ENCODE peak calls at places on chromosomes 12 and 14, in four cellular contexts. B, V, F and E are unnamed samples.
A peak's percentile ranks its signal among the peaks of the same experiment; 100 is the strongest.

GRCh38 chr12:49888461-49889151 is 15.1 kb downstream of the FAIM2 start:
- DNase-seq in B (no peak), V (no peak), F (no peak), E (no peak)

GRCh38 chr14:103126873-103127304 is 3.6 kb downstream of the TNFAIP2 start:
- DNase-seq in B (peak; percentile 66), V (peak; percentile 46), F (no peak), E (no peak)

GRCh38 chr12:93783827-93784226 is 106.7 kb downstream of the CRADD start:
- DNase-seq in B (no peak), V (peak; percentile 19), F (no peak), E (no peak)

GRCh38 chr12:19005257-19005801 is 124.2 kb upstream of the PLEKHA5 start:
- DNase-seq in B (no peak), V (no peak), F (no peak), E (no peak)

GRCh38 chr14:73521229-73521628 is 15.7 kb upstream of the ACOT1 start:
- DNase-seq in B (no peak), V (no peak), F (no peak), E (no peak)

GRCh38 chr14:95527392-95528002 is 7.4 kb upstream of the GLRX5 start:
- DNase-seq in B (peak; percentile 96), V (peak; percentile 95), F (peak; percentile 67), E (peak; percentile 61)

GRCh38 chr12:15404485-15404884 is 82.2 kb downstream of the PTPRO start:
- DNase-seq in B (no peak), V (peak; percentile 50), F (peak; percentile 27), E (peak; percentile 35)

GRCh38 chr12:95215925-95216324 is 1.3 kb downstream of the FGD6 start:
- DNase-seq in B (peak; percentile 86), V (peak; percentile 23), F (peak; percentile 48), E (peak; percentile 57)

GRCh38 chr12:59742831-59743230 is 147.0 kb downstream of the SLC16A7 start:
- DNase-seq in B (peak; percentile 69), V (peak; percentile 73), F (peak; percentile 62), E (peak; percentile 31)

GRCh38 chr12:50222275-50222783 is 55.2 kb upstream of the CERS5 start:
- DNase-seq in B (peak; percentile 96), V (peak; percentile 92), F (peak; percentile 86), E (peak; percentile 94)

GRCh38 chr12:40192704-40193255 is 32.0 kb upstream of the LRRK2 start:
- DNase-seq in B (no peak), V (no peak), F (no peak), E (no peak)

GRCh38 chr12:64412458-64412857 is 8.3 kb downstream of the XPOT start:
- DNase-seq in B (no peak), V (no peak), F (no peak), E (no peak)

GRCh38 chr14:95033851-95034622 is 123.3 kb downstream of the DICER1 start:
- DNase-seq in B (no peak), V (no peak), F (no peak), E (no peak)

GRCh38 chr14:71607056-71607455 is 325.2 kb upstream of the RGS6 start:
- DNase-seq in B (no peak), V (no peak), F (no peak), E (no peak)

GRCh38 chr14:65228436-65228835 is 126.1 kb upstream of the MAX start:
- DNase-seq in B (no peak), V (no peak), F (no peak), E (peak; percentile 68)